ENCODE peak calls at places on chromosomes 6 and 20, in four cellular contexts. One of them, this sample, is unnamed.
A peak's percentile ranks its signal among the peaks of the same experiment; 100 is the strongest.

GRCh38 chr20:50399003-50399916 is 110.9 kb upstream of the PTPN1 start:
- DNase-seq in body of pancreas: no peak
- DNase-seq in nephron progenitor cell: peak; percentile 23
- DNase-seq in WTC11: no peak
- DNase-seq in this sample: no peak

GRCh38 chr20:57433658-57434389 is 42.6 kb downstream of the RBM38 start:
- DNase-seq in nephron progenitor cell: no peak
- DNase-seq in body of pancreas: no peak
- DNase-seq in WTC11: no peak
- DNase-seq in this sample: no peak

GRCh38 chr6:163485388-163485851 is 70.9 kb downstream of the QKI start:
- DNase-seq in body of pancreas: no peak
- DNase-seq in nephron progenitor cell: no peak
- DNase-seq in WTC11: no peak
- DNase-seq in this sample: no peak

GRCh38 chr20:49717693-49718092 is 4.0 kb upstream of the B4GALT5 start:
- DNase-seq in WTC11: no peak
- DNase-seq in body of pancreas: no peak
- DNase-seq in nephron progenitor cell: no peak
- DNase-seq in this sample: no peak

GRCh38 chr20:61684583-61685235 is 381.0 kb downstream of the TAF4 start:
- DNase-seq in body of pancreas: no peak
- DNase-seq in WTC11: no peak
- DNase-seq in nephron progenitor cell: no peak
- DNase-seq in this sample: no peak

GRCh38 chr6:119077643-119078448 is 618 bp downstream of the FAM184A start:
- DNase-seq in body of pancreas: peak; percentile 42
- DNase-seq in WTC11: peak; percentile 73
- DNase-seq in nephron progenitor cell: peak; percentile 40
- DNase-seq in this sample: peak; percentile 7

GRCh38 chr6:157521665-157522335 is 140.8 kb downstream of the ZDHHC14 start:
- DNase-seq in body of pancreas: no peak
- DNase-seq in WTC11: no peak
- DNase-seq in nephron progenitor cell: no peak
- DNase-seq in this sample: no peak

GRCh38 chr6:149716584-149716983 is 1.3 kb downstream of the LATS1 start:
- DNase-seq in body of pancreas: no peak
- DNase-seq in nephron progenitor cell: no peak
- DNase-seq in WTC11: no peak
- DNase-seq in this sample: no peak

GRCh38 chr6:40523505-40524172 is 63.5 kb downstream of the LRFN2 start:
- DNase-seq in WTC11: no peak
- DNase-seq in body of pancreas: no peak
- DNase-seq in nephron progenitor cell: no peak
- DNase-seq in this sample: no peak

GRCh38 chr20:10670521-10671220 is 3.1 kb downstream of the JAG1 start:
- DNase-seq in WTC11: no peak
- DNase-seq in nephron progenitor cell: peak; percentile 38
- DNase-seq in body of pancreas: no peak
- DNase-seq in this sample: peak; percentile 32

GRCh38 chr20:63540417-63541186 is 3.4 kb upstream of the PTK6 start:
- DNase-seq in nephron progenitor cell: no peak
- DNase-seq in body of pancreas: no peak
- DNase-seq in WTC11: no peak
- DNase-seq in this sample: no peak

GRCh38 chr6:144365176-144365710 is 80.1 kb downstream of the UTRN start:
- DNase-seq in WTC11: no peak
- DNase-seq in body of pancreas: no peak
- DNase-seq in nephron progenitor cell: no peak
- DNase-seq in this sample: no peak

GRCh38 chr6:27897580-27898206 is 14.5 kb downstream of the OR2B2 start:
- DNase-seq in WTC11: no peak
- DNase-seq in body of pancreas: no peak
- DNase-seq in nephron progenitor cell: no peak
- DNase-seq in this sample: no peak

GRCh38 chr6:33756211-33756954 is 9.7 kb upstream of the IP6K3 start:
- DNase-seq in WTC11: no peak
- DNase-seq in body of pancreas: no peak
- DNase-seq in nephron progenitor cell: no peak
- DNase-seq in this sample: no peak

GRCh38 chr20:58054744-58055373 is 173.6 kb downstream of the ANKRD60 start:
- DNase-seq in body of pancreas: no peak
- DNase-seq in WTC11: peak; percentile 28
- DNase-seq in nephron progenitor cell: no peak
- DNase-seq in this sample: no peak

DNA sequence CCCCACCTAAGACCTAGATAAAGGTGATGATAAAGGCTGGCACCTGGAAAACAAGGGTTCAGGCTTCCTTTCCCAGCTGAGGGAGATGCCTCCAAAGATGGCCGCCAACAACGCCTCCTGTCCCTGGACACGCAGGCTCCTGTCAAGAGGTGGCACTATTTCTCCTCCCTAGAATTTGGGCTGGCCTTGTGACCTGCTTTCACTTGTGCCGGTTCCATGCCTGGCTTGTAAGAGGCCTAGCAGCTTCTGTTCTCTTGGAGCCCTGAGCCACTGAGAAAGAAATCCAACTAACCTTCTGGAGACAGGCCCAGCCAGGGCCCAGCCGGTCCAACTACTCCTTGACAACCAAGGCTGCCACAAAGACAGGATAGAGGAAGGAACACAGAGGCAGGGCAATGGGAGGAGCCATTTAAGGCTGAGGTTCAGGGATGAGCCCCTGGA is 60.2 kb upstream of the RALY start:
- DNase-seq in body of pancreas: peak; percentile 80
- DNase-seq in WTC11: peak; percentile 71
- DNase-seq in nephron progenitor cell: peak; percentile 36
- DNase-seq in this sample: peak; percentile 35
- TF ChIP-seq CTCF in body of pancreas: peak; percentile 81
- TF ChIP-seq CTCF in WTC11: no peak
- TF ChIP-seq CTCF in nephron progenitor cell: peak; percentile 24
- TF ChIP-seq CTCF in this sample: peak; percentile 50

DNA sequence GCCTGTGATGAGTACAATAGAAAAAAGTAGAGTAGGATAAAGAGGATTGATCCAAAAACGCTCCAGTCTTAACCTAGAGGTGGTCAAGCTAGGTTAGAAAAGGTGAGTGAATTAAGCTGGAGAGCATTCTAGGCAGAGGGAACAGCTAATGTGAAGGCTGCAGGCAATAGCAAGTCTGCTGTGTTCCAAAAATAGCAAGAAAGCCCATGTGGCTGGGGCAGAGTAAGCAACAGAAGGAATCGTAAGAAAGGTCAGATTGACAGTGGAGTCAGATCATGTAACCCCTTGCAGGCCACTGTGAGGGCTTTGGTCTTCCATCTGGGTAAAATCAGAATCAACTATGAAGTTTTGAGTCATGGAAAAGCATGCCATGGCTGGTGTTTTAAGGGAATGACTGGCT is 155.0 kb downstream of the OPN5 start:
- DNase-seq in nephron progenitor cell: no peak
- DNase-seq in body of pancreas: no peak
- DNase-seq in WTC11: no peak
- DNase-seq in this sample: no peak
- TF ChIP-seq CTCF in nephron progenitor cell: no peak
- TF ChIP-seq CTCF in body of pancreas: no peak
- TF ChIP-seq CTCF in WTC11: no peak
- TF ChIP-seq CTCF in this sample: no peak

GRCh38 chr20:35327074-35327976 is 35.1 kb upstream of the FAM83C start:
- DNase-seq in nephron progenitor cell: no peak
- DNase-seq in WTC11: no peak
- DNase-seq in body of pancreas: peak; percentile 20
- DNase-seq in this sample: no peak
- TF ChIP-seq CTCF in nephron progenitor cell: no peak
- TF ChIP-seq CTCF in WTC11: no peak
- TF ChIP-seq CTCF in body of pancreas: no peak
- TF ChIP-seq CTCF in this sample: no peak

GRCh38 chr6:138115877-138116660 is 8.8 kb upstream of the PERP start:
- DNase-seq in body of pancreas: peak; percentile 76
- DNase-seq in nephron progenitor cell: peak; percentile 51
- DNase-seq in WTC11: peak; percentile 22
- DNase-seq in this sample: no peak
- TF ChIP-seq CTCF in body of pancreas: peak; percentile 95
- TF ChIP-seq CTCF in nephron progenitor cell: peak; percentile 67
- TF ChIP-seq CTCF in WTC11: peak; percentile 70
- TF ChIP-seq CTCF in this sample: peak; percentile 92

GRCh38 chr20:44688053-44688625 is 27.0 kb upstream of the CCN5 start:
- DNase-seq in body of pancreas: no peak
- DNase-seq in WTC11: no peak
- DNase-seq in nephron progenitor cell: no peak
- DNase-seq in this sample: no peak
- TF ChIP-seq CTCF in body of pancreas: no peak
- TF ChIP-seq CTCF in WTC11: no peak
- TF ChIP-seq CTCF in nephron progenitor cell: no peak
- TF ChIP-seq CTCF in this sample: no peak

GRCh38 chr6:111581957-111582356 is 23.7 kb downstream of the TRAF3IP2 start:
- DNase-seq in WTC11: no peak
- DNase-seq in body of pancreas: no peak
- DNase-seq in nephron progenitor cell: no peak
- DNase-seq in this sample: no peak

GRCh38 chr6:111579816-111580215 is 25.9 kb downstream of the TRAF3IP2 start:
- DNase-seq in nephron progenitor cell: no peak
- DNase-seq in WTC11: no peak
- DNase-seq in body of pancreas: no peak
- DNase-seq in this sample: no peak

GRCh38 chr6:111580401-111580800 is 25.3 kb downstream of the TRAF3IP2 start:
- DNase-seq in nephron progenitor cell: no peak
- DNase-seq in WTC11: no peak
- DNase-seq in body of pancreas: no peak
- DNase-seq in this sample: no peak

GRCh38 chr6:111583221-111583620 is 22.5 kb downstream of the TRAF3IP2 start:
- DNase-seq in WTC11: no peak
- DNase-seq in nephron progenitor cell: no peak
- DNase-seq in body of pancreas: no peak
- DNase-seq in this sample: no peak

GRCh38 chr6:111580826-111581505 is 24.7 kb downstream of the TRAF3IP2 start:
- DNase-seq in body of pancreas: no peak
- DNase-seq in nephron progenitor cell: no peak
- DNase-seq in WTC11: peak; percentile 34
- DNase-seq in this sample: no peak
- TF ChIP-seq CTCF in body of pancreas: no peak
- TF ChIP-seq CTCF in nephron progenitor cell: no peak
- TF ChIP-seq CTCF in WTC11: no peak
- TF ChIP-seq CTCF in this sample: no peak

GRCh38 chr6:137870286-137870685 is 3.2 kb downstream of the TNFAIP3 start:
- DNase-seq in nephron progenitor cell: no peak
- DNase-seq in WTC11: no peak
- DNase-seq in body of pancreas: no peak
- DNase-seq in this sample: no peak

GRCh38 chr6:137872071-137872470 is 5.0 kb downstream of the TNFAIP3 start:
- DNase-seq in WTC11: no peak
- DNase-seq in nephron progenitor cell: no peak
- DNase-seq in body of pancreas: no peak
- DNase-seq in this sample: no peak

GRCh38 chr6:137871299-137871698 is 4.2 kb downstream of the TNFAIP3 start:
- DNase-seq in WTC11: no peak
- DNase-seq in nephron progenitor cell: no peak
- DNase-seq in body of pancreas: no peak
- DNase-seq in this sample: no peak

GRCh38 chr6:137869781-137870180 is 2.7 kb downstream of the TNFAIP3 start:
- DNase-seq in body of pancreas: no peak
- DNase-seq in nephron progenitor cell: no peak
- DNase-seq in WTC11: no peak
- DNase-seq in this sample: no peak

DNA sequence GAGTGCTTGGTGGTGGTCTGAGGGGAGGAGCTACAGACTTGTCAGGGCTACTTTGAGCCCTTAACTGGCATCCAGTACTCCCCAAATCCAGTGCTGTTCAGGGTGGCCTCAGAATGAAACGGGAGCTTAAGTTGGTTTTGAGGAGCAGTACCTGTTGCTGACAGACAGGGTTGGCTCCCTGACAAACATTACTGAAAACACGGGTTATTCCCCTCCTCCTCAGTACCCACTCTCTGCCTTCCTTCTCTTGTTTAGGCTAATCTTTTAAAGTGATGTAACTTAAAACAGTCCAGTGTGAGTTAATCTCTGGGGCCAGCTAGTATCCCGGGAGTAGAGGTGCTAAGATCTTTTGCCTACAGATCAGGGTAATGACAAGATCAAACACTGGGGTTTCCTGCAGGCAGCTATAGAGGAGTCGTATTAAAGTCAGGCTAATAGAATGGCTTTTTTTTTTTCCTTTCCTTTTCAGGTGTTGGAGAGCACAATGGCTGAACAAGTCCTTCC is 3.7 kb downstream of the TNFAIP3 start:
- DNase-seq in nephron progenitor cell: no peak
- DNase-seq in WTC11: no peak
- DNase-seq in body of pancreas: no peak
- DNase-seq in this sample: no peak
- TF ChIP-seq CTCF in nephron progenitor cell: no peak
- TF ChIP-seq CTCF in WTC11: no peak
- TF ChIP-seq CTCF in body of pancreas: peak; percentile 27
- TF ChIP-seq CTCF in this sample: no peak

DNA sequence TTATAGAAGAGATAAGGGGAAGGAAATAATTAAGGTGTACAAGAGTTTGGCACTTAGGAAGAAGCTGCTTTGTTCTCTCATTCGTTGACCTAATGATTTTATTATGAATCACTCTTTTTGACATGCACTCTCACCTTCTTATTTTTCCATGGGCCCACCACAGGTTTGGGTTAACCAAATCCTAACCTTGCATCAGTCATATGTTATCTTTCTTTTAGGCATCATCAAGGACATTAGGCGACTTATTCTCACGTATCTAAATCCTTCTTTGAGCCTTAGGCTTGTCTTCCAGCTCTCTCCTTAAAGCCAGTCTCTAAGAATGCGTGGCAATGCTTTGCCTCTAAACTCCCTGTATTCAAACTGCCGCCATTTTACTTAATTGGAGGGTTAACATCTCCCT is 58.3 kb downstream of the TNFRSF21 start:
- DNase-seq in body of pancreas: no peak
- DNase-seq in nephron progenitor cell: no peak
- DNase-seq in WTC11: no peak
- DNase-seq in this sample: no peak
- TF ChIP-seq CTCF in body of pancreas: no peak
- TF ChIP-seq CTCF in nephron progenitor cell: no peak
- TF ChIP-seq CTCF in WTC11: no peak
- TF ChIP-seq CTCF in this sample: no peak

This sample was measured in neural crest cell.